ENCODE peak calls at places on chromosomes 3 and 15, in ten cellular contexts. A, D, P, I, U, B, T, J, F and W are unnamed samples.

GRCh38 chr3:71051893-71052687 is 531.4 kb downstream of the FOXP1 start:
- DNase-seq in D (no peak), F (no peak), T (no peak), A (no peak), P (peak), U (no peak), I (peak), B (no peak), J (peak), W (no peak)

GRCh38 chr3:134985841-134986520 is 190.9 kb downstream of the EPHB1 start:
- DNase-seq in B (no peak), F (no peak), J (no peak), P (no peak), I (peak), U (no peak), A (no peak), D (no peak), T (no peak), W (no peak)

GRCh38 chr3:55486857-55487375 is at the start of gene WNT5A:
- DNase-seq in I (peak), A (peak), T (no peak), J (peak), U (peak), P (no peak), B (no peak), F (peak), D (no peak), W (no peak)

GRCh38 chr3:99651561-99651960 is 13.2 kb downstream of the COL8A1 start:
- DNase-seq in J (peak), A (no peak), F (no peak), D (no peak), P (no peak), I (peak), B (no peak), T (no peak), U (peak), W (no peak)

GRCh38 chr3:134463676-134464611 is 21.8 kb downstream of the ANAPC13 start:
- DNase-seq in U (peak), I (peak), T (peak), B (no peak), D (peak), P (no peak), F (peak), A (no peak), J (peak), W (peak)

GRCh38 chr3:145952541-145952940 is 208.4 kb downstream of the PLOD2 start:
- DNase-seq in P (no peak), F (peak), U (no peak), I (peak), D (no peak), J (peak), A (no peak), B (no peak), T (no peak), W (peak)

GRCh38 chr3:60523536-60523935 is 727.7 kb downstream of the FHIT start:
- DNase-seq in I (no peak), D (no peak), U (no peak), J (no peak), T (no peak), F (no peak), P (no peak), A (no peak), B (no peak), W (no peak)

GRCh38 chr3:121651684-121652083 is 9.0 kb downstream of the HCLS1 start:
- DNase-seq in U (no peak), F (no peak), I (no peak), J (peak), A (no peak), P (no peak), D (no peak), B (no peak), T (no peak), W (no peak)

GRCh38 chr3:177776656-177777055 is 579.4 kb upstream of the TBL1XR1 start:
- DNase-seq in F (peak), T (no peak), B (no peak), D (no peak), I (peak), A (no peak), J (peak), U (no peak), P (no peak), W (peak)

GRCh38 chr3:9778102-9778501 is 8.4 kb upstream of the CAMK1 start:
- DNase-seq in U (no peak), P (peak), A (no peak), B (no peak), F (peak), T (no peak), I (peak), D (no peak), J (peak), W (no peak)

GRCh38 chr15:31158858-31159569 is 57.5 kb upstream of the TRPM1 start:
- DNase-seq in J (no peak), F (no peak), D (peak), U (peak), P (no peak), A (no peak), B (no peak), I (no peak), T (no peak), W (no peak)

GRCh38 chr3:28699283-28699682 is 350.7 kb upstream of the AZI2 start:
- DNase-seq in B (no peak), F (peak), U (no peak), J (no peak), T (no peak), D (no peak), I (no peak), A (no peak), P (no peak), W (no peak)

GRCh38 chr3:52408466-52408865 is 36.4 kb downstream of the SEMA3G start:
- DNase-seq in B (no peak), I (no peak), P (no peak), T (no peak), D (no peak), J (no peak), F (no peak), A (no peak), U (no peak), W (no peak)

GRCh38 chr3:190492129-190492528 is 21.8 kb upstream of the IL1RAP start:
- DNase-seq in J (no peak), U (no peak), I (no peak), F (no peak), A (no peak), B (no peak), D (no peak), T (no peak), P (no peak), W (no peak)

GRCh38 chr3:190486201-190486865 is 27.6 kb upstream of the IL1RAP start:
- DNase-seq in D (no peak), I (peak), P (no peak), A (no peak), U (no peak), T (no peak), B (no peak), F (peak), J (no peak), W (peak)

GRCh38 chr3:190491533-190492054 is 22.3 kb upstream of the IL1RAP start:
- DNase-seq in T (no peak), D (peak), F (peak), U (peak), J (no peak), P (no peak), B (no peak), I (no peak), A (no peak), W (no peak)

GRCh38 chr3:190481779-190482178 is 32.1 kb upstream of the TMEM207 start:
- DNase-seq in T (no peak), B (no peak), P (no peak), J (no peak), D (no peak), F (no peak), I (no peak), A (no peak), U (no peak), W (no peak)

DNA sequence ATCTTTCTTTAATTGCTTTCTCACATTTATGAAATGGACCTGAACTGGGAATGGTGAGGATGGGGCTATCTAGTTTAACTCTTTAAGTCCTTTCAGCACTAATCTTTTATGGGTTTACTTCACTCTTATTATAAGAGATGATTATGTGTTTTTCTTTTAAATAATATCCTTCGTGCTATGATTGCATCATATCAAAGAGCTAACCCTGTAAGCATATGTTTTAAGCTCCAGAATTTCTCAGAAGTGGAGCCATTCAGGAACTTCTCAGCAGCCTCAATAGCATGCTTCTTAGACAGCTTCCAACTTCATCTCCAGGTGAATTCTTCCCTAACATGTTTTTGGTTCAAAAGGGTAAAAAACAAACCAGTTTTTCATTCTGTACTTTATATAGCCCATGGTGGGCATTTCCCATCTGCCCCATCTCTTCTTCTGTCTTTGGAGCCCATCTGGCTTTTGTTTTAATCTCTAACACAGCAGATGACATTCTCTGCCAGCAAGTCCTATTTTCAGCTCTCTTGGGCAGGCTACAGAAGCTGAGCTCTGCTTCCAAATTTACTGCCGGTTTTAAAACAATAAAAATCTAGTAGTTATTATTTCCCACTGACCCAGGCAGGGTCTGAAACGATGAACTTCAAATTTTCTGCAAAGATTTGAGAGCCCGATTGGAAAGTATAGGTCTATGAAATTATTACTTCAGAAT is 26.8 kb upstream of the IL1RAP start:
- DNase-seq in F (no peak), P (no peak), U (no peak), T (no peak), A (no peak), B (no peak), D (no peak), J (no peak), I (no peak), W (no peak)
- H3K4me3 ChIP-seq in F (no peak), P (no peak), U (peak), T (no peak), A (no peak), B (no peak), D (peak), J (no peak), I (no peak), W (no peak)

GRCh38 chr15:70512772-70513362 is 250.5 kb downstream of the UACA start:
- DNase-seq in A (peak), D (no peak), F (peak), P (peak), T (peak), I (peak), U (no peak), J (peak), B (no peak), W (no peak)
- TF ChIP-seq CTCF in A (peak), D (peak), F (peak), P (peak), T (peak), I (peak), U (no peak), J (peak), B (no peak), W (peak)

GRCh38 chr15:93030430-93031102 is 58.4 kb downstream of the RGMA start:
- DNase-seq in U (peak), T (peak), D (peak), J (peak), F (peak), A (peak), P (peak), I (peak), B (no peak), W (peak)
- H3K4me3 ChIP-seq in U (no peak), T (no peak), D (no peak), J (no peak), F (no peak), A (no peak), P (no peak), I (no peak), B (peak), W (no peak)

DNA sequence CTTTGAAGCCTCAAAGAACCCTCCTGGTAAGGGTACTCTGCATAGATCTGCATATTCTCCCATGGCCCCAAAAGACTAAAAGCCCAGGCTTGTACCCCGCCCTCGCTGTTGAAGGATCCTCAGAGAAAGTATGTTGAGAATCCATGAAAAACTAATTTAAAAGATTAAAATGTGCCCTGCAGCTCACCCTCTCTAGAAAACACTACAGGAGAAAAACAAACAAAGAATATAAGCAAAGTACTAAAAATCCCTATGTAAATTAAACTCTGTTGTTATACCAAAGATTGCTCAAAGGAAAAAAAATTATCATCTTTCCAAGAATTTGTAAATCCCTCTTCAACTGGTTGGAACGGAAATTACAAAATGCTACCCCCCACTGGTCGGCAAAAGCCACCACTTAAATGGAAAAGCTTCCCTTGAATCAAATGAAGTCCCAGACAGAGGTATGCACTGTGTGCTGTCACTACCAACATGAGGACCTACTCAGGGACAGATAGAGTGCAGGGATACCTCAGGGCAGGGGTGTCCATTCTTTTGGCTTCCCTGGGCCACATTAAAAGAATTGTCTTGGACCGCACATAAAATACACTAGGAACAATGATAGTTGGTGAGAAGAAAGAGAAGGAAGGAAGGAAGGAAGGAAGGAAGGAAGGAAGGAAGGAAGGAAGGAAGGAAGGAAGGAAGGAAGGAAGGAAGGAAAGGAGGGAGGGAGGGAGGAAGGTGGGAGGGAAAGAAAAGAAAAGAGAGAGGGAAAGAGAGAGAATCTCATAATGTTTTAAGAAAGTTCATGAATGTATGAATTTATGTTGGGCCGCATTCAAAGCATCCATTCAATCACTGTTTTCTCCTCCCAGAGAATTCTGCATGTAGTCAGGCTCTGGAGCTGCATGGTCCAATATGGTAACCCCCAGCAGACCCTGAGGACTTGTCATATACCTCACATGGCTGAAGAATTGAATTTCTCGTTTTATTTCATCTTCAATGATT is 88.1 kb downstream of the MAGI1 start:
- DNase-seq in P (no peak), F (no peak), A (no peak), U (no peak), D (no peak), I (no peak), J (no peak), B (no peak), T (no peak), W (no peak)
- TF ChIP-seq CTCF in P (no peak), F (no peak), A (no peak), U (no peak), D (no peak), I (no peak), J (no peak), B (no peak), T (no peak), W (no peak)

DNA sequence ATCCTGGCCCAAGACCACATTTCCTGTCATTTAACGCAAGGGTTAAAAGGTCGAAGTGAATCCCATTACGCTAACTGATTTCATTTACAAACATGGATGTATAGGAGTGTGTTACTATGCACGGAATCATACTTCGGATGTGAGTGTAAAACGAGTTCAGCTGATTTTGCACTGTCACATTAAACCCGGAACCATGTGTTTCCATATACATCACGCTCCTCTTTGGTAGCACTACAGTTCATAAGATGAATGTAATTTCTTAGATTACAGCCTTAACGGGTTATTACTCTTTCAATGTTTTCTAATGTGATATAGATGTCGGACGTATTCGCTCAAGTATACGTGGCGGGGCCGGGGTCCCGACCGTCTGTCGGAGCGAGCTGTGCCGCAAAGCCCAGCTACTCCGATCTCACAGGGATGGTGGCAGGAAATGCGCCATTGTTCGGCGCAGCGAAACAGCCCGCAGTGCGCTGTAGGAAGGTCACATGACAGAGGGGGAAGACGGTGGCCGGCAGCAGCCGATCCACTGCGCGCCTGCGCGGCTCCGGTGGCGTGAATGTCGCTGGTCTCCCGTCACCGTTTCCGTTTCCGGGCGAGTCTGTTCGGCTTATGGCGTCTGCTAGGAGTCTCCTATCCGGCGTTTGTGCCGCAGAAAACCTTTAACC is 97.3 kb downstream of the NPAP1 start:
- DNase-seq in T (peak), D (peak), I (peak), F (peak), A (no peak), P (no peak), J (peak), U (peak), B (no peak), W (peak)
- H3K4me3 ChIP-seq in T (peak), D (peak), I (peak), F (no peak), A (no peak), P (no peak), J (peak), U (peak), B (peak), W (peak)

GRCh38 chr3:187193181-187193580 is 4.1 kb upstream of the RTP1 start:
- DNase-seq in I (peak), P (no peak), D (no peak), J (no peak), B (no peak), U (no peak), A (no peak), F (no peak), T (no peak), W (no peak)

GRCh38 chr3:187197255-187197654 is at the start of gene RTP1:
- DNase-seq in F (no peak), A (no peak), B (no peak), J (no peak), P (no peak), U (no peak), T (no peak), D (no peak), I (no peak), W (no peak)

GRCh38 chr3:187191271-187191670 is 6.0 kb upstream of the RTP1 start:
- DNase-seq in U (no peak), F (peak), I (no peak), D (no peak), T (no peak), J (no peak), B (no peak), P (no peak), A (no peak), W (no peak)

GRCh38 chr3:187198490-187198889 is 1.2 kb downstream of the RTP1 start:
- DNase-seq in D (no peak), J (no peak), P (no peak), I (no peak), U (no peak), F (no peak), B (no peak), A (no peak), T (no peak), W (no peak)

GRCh38 chr3:187196573-187197094 is 652 bp upstream of the RTP1 start:
- DNase-seq in I (no peak), T (no peak), A (no peak), P (no peak), B (no peak), J (no peak), U (no peak), F (peak), D (no peak), W (no peak)
- TF ChIP-seq CTCF in I (no peak), T (no peak), A (no peak), P (no peak), B (no peak), J (no peak), U (no peak), F (peak), D (no peak), W (no peak)

GRCh38 chr15:43911235-43911661 is 84.4 kb downstream of the WDR76 start:
- DNase-seq in T (no peak), B (no peak), J (peak), I (peak), P (no peak), D (peak), F (peak), U (peak), A (no peak), W (peak)
- H3K4me3 ChIP-seq in T (no peak), B (no peak), J (no peak), I (no peak), P (no peak), D (no peak), F (no peak), U (no peak), A (no peak), W (no peak)

GRCh38 chr15:26179906-26180305 is 316.8 kb upstream of the ATP10A start:
- DNase-seq in U (no peak), F (no peak), B (no peak), A (no peak), I (no peak), P (peak), T (no peak), J (no peak), D (no peak), W (no peak)
- TF ChIP-seq CTCF in U (peak), F (no peak), B (no peak), A (peak), I (no peak), P (no peak), T (no peak), J (no peak), D (peak), W (no peak)